ENCODE peak calls at places on chromosomes 2 and 18, in nine cellular contexts. L is activated T-cell treated with anti-CD3 and anti-CD28 coated beads for 1 hour; R is cardiac fibroblast; S is A549; K is posterior cingulate gyrus; Z is NAMALWA; U is HEK293T; N is central memory CD4-positive, alpha-beta T cell; T is HTR-8/SVneo. D is an unnamed sample.

GRCh38 chr2:75021672-75022071 is 63.2 kb downstream of the POLE4 start:
- DNase-seq in Z (no peak), K (no peak), T (peak; percentile 54), U (no peak), R (peak; percentile 94), S (no peak), N (no peak), L (no peak), D (no peak)

GRCh38 chr2:219426534-219427136 is 8.0 kb upstream of the SPEG start:
- DNase-seq in Z (no peak), U (no peak), L (no peak), T (no peak), N (no peak), S (no peak), R (no peak), K (no peak), D (no peak)

GRCh38 chr2:144515694-144516416 is 4.1 kb downstream of the ZEB2 start:
- DNase-seq in S (no peak), T (no peak), Z (peak; percentile 68), K (no peak), U (no peak), L (no peak), R (peak; percentile 73), N (no peak), D (no peak)

GRCh38 chr2:17373736-17374135 is 144.5 kb downstream of the RAD51AP2 start:
- DNase-seq in U (no peak), L (no peak), K (no peak), S (no peak), R (no peak), Z (no peak), T (no peak), N (no peak), D (no peak)

GRCh38 chr2:196703660-196704209 is 64.2 kb downstream of the CCDC150 start:
- DNase-seq in U (no peak), K (no peak), L (no peak), Z (no peak), S (no peak), N (no peak), T (peak; percentile 32), R (no peak), D (no peak)

GRCh38 chr2:36489296-36489695 is 108.7 kb downstream of the FEZ2 start:
- DNase-seq in K (no peak), L (no peak), U (no peak), R (peak; percentile 69), T (peak; percentile 62), S (no peak), Z (no peak), N (no peak), D (no peak)

GRCh38 chr18:70046207-70046606 is 98.5 kb upstream of the CD226 start:
- DNase-seq in L (no peak), T (no peak), U (no peak), K (no peak), N (no peak), S (no peak), Z (no peak), R (peak; percentile 79), D (no peak)

GRCh38 chr2:178629463-178629862 is 149.2 kb downstream of the PLEKHA3 start:
- DNase-seq in L (no peak), N (no peak), Z (no peak), K (no peak), S (no peak), R (no peak), T (no peak), U (no peak), D (no peak)

GRCh38 chr2:107588960-107589542 is 237.6 kb upstream of the RGPD4 start:
- DNase-seq in N (no peak), U (no peak), T (no peak), S (no peak), Z (no peak), R (peak; percentile 16), L (no peak), K (no peak), D (peak; percentile 97)

GRCh38 chr2:228446732-228447131 is 265.2 kb upstream of the SPHKAP start:
- DNase-seq in N (no peak), K (no peak), T (no peak), R (no peak), U (no peak), Z (no peak), L (no peak), S (no peak), D (peak; percentile 83)

GRCh38 chr18:3758531-3758930 is 308.6 kb downstream of the TGIF1 start:
- DNase-seq in T (peak; percentile 36), R (peak; percentile 37), Z (no peak), N (no peak), S (no peak), U (no peak), L (no peak), K (no peak), D (no peak)

GRCh38 chr2:12169060-12169406 is 422.6 kb downstream of the LPIN1 start:
- DNase-seq in S (no peak), K (no peak), Z (no peak), L (no peak), R (peak; percentile 91), U (no peak), T (no peak), N (no peak), D (no peak)

GRCh38 chr2:224271854-224272620 is 129.9 kb downstream of the FAM124B start:
- DNase-seq in U (no peak), S (no peak), N (no peak), L (no peak), Z (no peak), T (no peak), R (no peak), K (no peak), D (no peak)

GRCh38 chr2:177072069-177072468 is 140.5 kb upstream of the HNRNPA3 start:
- DNase-seq in T (no peak), L (no peak), N (no peak), R (no peak), S (no peak), K (no peak), U (no peak), Z (no peak), D (no peak)

GRCh38 chr2:72149556-72150156 is 2.0 kb upstream of the CYP26B1 start:
- DNase-seq in S (no peak), R (no peak), Z (no peak), L (no peak), N (no peak), K (no peak), U (no peak), T (no peak), D (peak; percentile 40)

GRCh38 chr2:63000801-63001200 is 49.8 kb upstream of the OTX1 start:
- DNase-seq in N (no peak), U (no peak), K (no peak), S (no peak), T (no peak), R (peak; percentile 64), L (no peak), Z (no peak), D (no peak)

GRCh38 chr2:120762341-120763061 is 26.8 kb downstream of the GLI2 start:
- DNase-seq in S (no peak), L (no peak), Z (no peak), T (no peak), N (no peak), R (no peak), U (no peak), K (no peak), D (no peak)

GRCh38 chr2:111116843-111117665 is 3.7 kb upstream of the BCL2L11 start:
- DNase-seq in Z (peak; percentile 76), N (peak; percentile 63), S (peak; percentile 87), R (peak; percentile 82), T (peak; percentile 88), U (peak; percentile 75), L (peak; percentile 50), K (peak; percentile 68), D (peak; percentile 74)

GRCh38 chr2:148338544-148338943 is 306.0 kb upstream of the EPC2 start:
- DNase-seq in L (no peak), R (peak; percentile 48), K (no peak), S (no peak), U (no peak), N (no peak), Z (no peak), T (peak; percentile 14), D (no peak)

GRCh38 chr2:33531345-33532059 is 55.1 kb downstream of the RASGRP3 start:
- DNase-seq in S (no peak), T (no peak), R (peak; percentile 35), L (no peak), N (no peak), U (no peak), K (no peak), Z (peak; percentile 60), D (no peak)

GRCh38 chr18:68984342-68984741 is 186.5 kb downstream of the CCDC102B start:
- DNase-seq in U (no peak), S (no peak), R (peak; percentile 45), K (no peak), Z (no peak), T (no peak), N (no peak), L (no peak), D (no peak)

D was measured in NCI-H1105.